ENCODE peak calls at places on chromosomes 4 and X, in eight cellular contexts. A is NCI-H1417; Y is stimulated activated CD4-positive, alpha-beta T cell treated with anti-CD3 and anti-CD28 coated beads, Interleukin-15, amount 100 ng/mL, for 1 hour; P is mesenteric fat pad; L is activated CD4-positive, alpha-beta T cell treated with anti-CD3 and anti-CD28 coated beads, Interleukin-2, amount 50 U/mL, for 4 hours; H is COR-L47; S is activated CD4-positive, alpha-beta memory T cell treated with anti-CD3 and anti-CD28 coated beads, Interleukin-2, amount 10 ng/mL, durations not matched to agents 7 days and 5 days; X is PC-3. E is an unnamed sample.

GRCh38 chrX:13721819-13722527 is 12.4 kb downstream of the TRAPPC2 start:
- DNase-seq in X (peak), P (no peak), L (no peak), S (no peak), H (no peak), Y (no peak), A (peak), E (no peak)

GRCh38 chrX:2664497-2664896 is 26.6 kb upstream of the CD99 start:
- DNase-seq in A (no peak), L (no peak), X (no peak), H (no peak), P (peak), S (no peak), Y (no peak), E (no peak)

GRCh38 chrX:3176439-3176820 is 135.2 kb downstream of the ARSF start:
- DNase-seq in S (no peak), H (no peak), P (no peak), X (no peak), Y (no peak), A (no peak), L (no peak), E (no peak)

GRCh38 chrX:149275836-149276235 is 229.3 kb downstream of the IDS start:
- DNase-seq in L (no peak), S (no peak), P (no peak), H (no peak), X (no peak), A (no peak), Y (no peak), E (no peak)

GRCh38 chr4:77697860-77698599 is 92.4 kb downstream of the CXCL13 start:
- DNase-seq in L (no peak), H (peak), S (no peak), A (peak), P (no peak), Y (no peak), X (peak), E (no peak)

GRCh38 chr4:129358571-129358970 is 262.6 kb downstream of the C4orf33 start:
- DNase-seq in X (peak), L (no peak), S (no peak), A (peak), H (no peak), P (no peak), Y (no peak), E (no peak)

GRCh38 chrX:3815896-3816664 is 102.6 kb upstream of the PRKX start:
- DNase-seq in S (peak), A (peak), H (peak), X (peak), L (peak), P (peak), Y (peak), E (peak)

GRCh38 chr4:133385161-133385954 is 236.3 kb downstream of the PCDH10 start:
- DNase-seq in A (no peak), X (no peak), S (no peak), Y (no peak), P (no peak), H (no peak), L (no peak), E (no peak)

GRCh38 chr4:110830461-110830860 is 207.6 kb upstream of the PITX2 start:
- DNase-seq in H (no peak), S (no peak), X (no peak), Y (no peak), L (no peak), A (no peak), P (no peak), E (no peak)

E was measured in activated T-cell treated with anti-CD3 and anti-CD28 coated beads for 1 hour.